ENCODE peak calls at places on chromosomes 6 and 20, in four cellular contexts. V is mesothelial cell of epicardium, B is transverse colon, J is GM20000. O is an unnamed sample.

GRCh38 chr6:170229851-170230519 is 60.9 kb downstream of the DLL1 start:
- DNase-seq in V (no peak), J (no peak), B (no peak), O (no peak)

GRCh38 chr6:1091905-1092304 is 220.0 kb upstream of the FOXQ1 start:
- DNase-seq in B (no peak), J (no peak), V (no peak), O (no peak)

GRCh38 chr20:1491281-1491840 is at the start of gene SIRPB2:
- DNase-seq in J (no peak), V (no peak), B (peak; percentile 21), O (no peak)

GRCh38 chr6:146913842-146914562 is 290.2 kb upstream of the STXBP5 start:
- DNase-seq in B (peak; percentile 26), J (no peak), V (peak; percentile 70), O (no peak)

GRCh38 chr6:169885831-169886230 is 134.4 kb downstream of the ERMARD start:
- DNase-seq in B (no peak), V (no peak), J (no peak), O (no peak)

GRCh38 chr6:132128424-132128823 is 177.3 kb upstream of the CCN2 start:
- DNase-seq in J (no peak), V (no peak), B (no peak), O (no peak)

GRCh38 chr20:34583524-34583923 is 25.0 kb downstream of the MAP1LC3A start:
- DNase-seq in V (no peak), J (no peak), B (peak; percentile 31), O (no peak)

GRCh38 chr6:98871057-98871456 is 36.7 kb downstream of the POU3F2 start:
- DNase-seq in J (no peak), B (no peak), V (no peak), O (no peak)

GRCh38 chr6:41430875-41431274 is 95.5 kb downstream of the NCR2 start:
- DNase-seq in V (no peak), B (no peak), J (no peak), O (no peak)

GRCh38 chr6:11634948-11635347 is 97.4 kb downstream of the TMEM170B start:
- DNase-seq in B (no peak), V (no peak), J (no peak), O (no peak)

GRCh38 chr20:61411743-61412142 is 159.7 kb downstream of the CDH4 start:
- DNase-seq in B (no peak), V (no peak), J (no peak), O (no peak)

GRCh38 chr20:61408951-61409740 is 157.1 kb downstream of the CDH4 start:
- DNase-seq in B (no peak), J (no peak), V (no peak), O (no peak)

GRCh38 chr20:61404311-61404710 is 152.2 kb downstream of the CDH4 start:
- DNase-seq in J (no peak), V (no peak), B (no peak), O (no peak)

GRCh38 chr20:61405007-61405406 is 152.9 kb downstream of the CDH4 start:
- DNase-seq in V (no peak), B (no peak), J (no peak), O (no peak)

DNA sequence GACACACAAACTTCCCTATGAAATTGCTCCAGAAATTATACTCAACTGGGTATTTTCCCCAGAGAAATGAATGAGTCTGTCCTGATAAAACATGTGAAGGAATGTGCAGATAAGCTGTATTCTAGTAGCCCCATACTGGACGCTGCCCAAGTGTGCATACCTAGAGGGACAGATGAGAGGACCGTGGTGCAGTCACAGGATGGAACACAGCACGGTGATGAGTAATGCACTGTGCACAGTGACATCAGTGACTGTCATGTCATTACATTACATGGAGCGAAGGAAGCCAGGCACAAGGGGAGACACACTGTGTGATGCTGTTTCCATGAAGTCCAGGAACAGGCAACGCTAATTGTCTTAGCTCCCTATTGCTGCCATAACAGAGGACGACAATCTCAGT is 155.5 kb downstream of the CDH4 start:
- DNase-seq in J (no peak), V (no peak), B (no peak), O (no peak)
- TF ChIP-seq CTCF in J (no peak), V (no peak), B (no peak), O (no peak)

DNA sequence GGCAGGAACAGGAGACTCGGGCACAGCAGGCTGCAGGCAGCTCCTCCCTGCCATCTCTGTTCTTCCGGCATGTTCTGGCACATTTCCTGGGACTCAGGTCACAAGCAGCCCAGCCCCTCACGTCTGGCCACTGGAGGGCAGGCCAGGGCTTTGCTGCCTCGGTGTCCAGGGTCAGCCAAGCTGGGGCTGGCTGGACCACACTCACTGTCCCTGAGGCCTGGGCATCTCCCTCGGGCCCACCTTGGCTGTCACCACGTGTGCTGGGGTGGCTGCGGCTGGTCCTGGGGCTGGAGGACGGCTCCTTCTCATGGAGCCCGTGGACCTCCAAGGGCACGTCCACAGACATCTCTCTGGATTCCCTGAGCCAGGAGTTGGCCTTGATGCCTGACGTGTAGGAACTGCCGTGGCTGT is 18.5 kb downstream of the FRMD1 start:
- DNase-seq in J (no peak), B (peak; percentile 80), V (no peak), O (no peak)
- TF ChIP-seq CTCF in J (no peak), B (peak; percentile 85), V (peak; percentile 31), O (no peak)

GRCh38 chr6:13526718-13527668 is 39.6 kb upstream of the GFOD1 start:
- DNase-seq in B (peak; percentile 57), J (peak; percentile 45), V (no peak), O (peak; percentile 49)
- TF ChIP-seq CTCF in B (no peak), J (no peak), V (no peak), O (no peak)

DNA sequence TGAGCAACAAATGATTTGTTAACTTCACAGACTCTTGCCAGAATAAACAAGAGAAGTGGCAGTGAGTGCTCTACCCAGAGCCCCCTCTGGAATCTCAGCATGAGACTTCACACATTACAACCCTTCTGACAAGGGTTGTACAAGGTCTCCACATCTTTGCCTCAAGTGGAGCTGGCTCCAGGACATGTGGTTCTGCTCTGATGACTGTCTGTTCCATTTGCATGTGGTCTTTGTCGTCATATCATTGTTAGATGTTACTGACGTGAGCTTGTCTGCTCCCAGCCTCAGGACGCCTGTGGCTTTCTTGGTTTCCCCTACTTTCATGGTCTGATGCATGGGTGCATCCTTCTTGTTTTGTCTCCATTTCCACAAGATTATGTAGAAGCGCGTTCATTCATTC is 115.0 kb downstream of the SLC24A3 start:
- DNase-seq in B (no peak), J (peak; percentile 15), V (no peak), O (no peak)
- TF ChIP-seq CTCF in B (no peak), J (no peak), V (no peak), O (no peak)